ENCODE peak calls at places on chromosomes 4 and X, in five cellular contexts. U, J, W, L and G are unnamed samples.

GRCh38 chr4:53479731-53480525 is 102.5 kb downstream of the FIP1L1 start:
- DNase-seq in W (no peak), U (no peak), L (no peak), J (no peak), G (no peak)

GRCh38 chr4:680931-681645 is 6.7 kb downstream of the MYL5 start:
- DNase-seq in U (no peak), W (peak), L (peak), J (peak), G (peak)

GRCh38 chrX:9204560-9204959 is 170.6 kb upstream of the FAM9B start:
- DNase-seq in L (no peak), W (no peak), J (no peak), U (peak), G (no peak)

GRCh38 chrX:154046262-154046771 is 26.6 kb upstream of the IRAK1 start:
- DNase-seq in J (no peak), U (peak), W (peak), L (peak), G (no peak)

GRCh38 chr4:38132140-38132673 is 172.0 kb downstream of the PTTG2 start:
- DNase-seq in L (peak), J (no peak), W (no peak), U (no peak), G (no peak)

GRCh38 chrX:574355-574754 is 56.2 kb upstream of the SHOX start:
- DNase-seq in W (no peak), U (no peak), J (no peak), L (no peak), G (no peak)

GRCh38 chrX:119477812-119478232 is 9.6 kb downstream of the SLC25A5 start:
- DNase-seq in L (no peak), U (peak), W (peak), J (peak), G (no peak)

GRCh38 chr4:80301884-80302283 is 33.6 kb upstream of the CFAP299 start:
- DNase-seq in J (no peak), W (no peak), L (no peak), U (no peak), G (no peak)

GRCh38 chr4:16875487-16875886 is 23.0 kb downstream of the LDB2 start:
- DNase-seq in U (no peak), L (no peak), W (no peak), J (no peak), G (no peak)

GRCh38 chrX:20230406-20230805 is 36.3 kb downstream of the RPS6KA3 start:
- DNase-seq in W (no peak), L (no peak), U (no peak), J (no peak), G (no peak)

GRCh38 chrX:15525664-15526416 is 25.2 kb downstream of the BMX start:
- DNase-seq in U (no peak), J (no peak), W (no peak), L (no peak), G (no peak)

GRCh38 chr4:12889054-12889453 is 595.1 kb downstream of the RAB28 start:
- DNase-seq in L (no peak), U (no peak), J (no peak), W (no peak), G (no peak)
- TF ChIP-seq EP300 in L (no peak), U (no peak), J (no peak), W (no peak), G (no peak)

GRCh38 chrX:104105863-104106262 is 6.5 kb upstream of the ZCCHC18 start:
- DNase-seq in U (no peak), W (no peak), L (no peak), J (no peak), G (no peak)
- TF ChIP-seq POLR2A in U (no peak), W (no peak), L (no peak), J (no peak), G (no peak)

GRCh38 chrX:100745806-100746537 is 14.1 kb upstream of the SYTL4 start:
- DNase-seq in J (no peak), W (peak), L (peak), U (no peak), G (no peak)
- TF ChIP-seq EP300 in J (no peak), W (no peak), L (peak), U (no peak), G (no peak)

GRCh38 chrX:72347366-72347765 is 41.7 kb upstream of the CITED1 start:
- DNase-seq in J (no peak), W (no peak), U (no peak), L (no peak), G (no peak)

GRCh38 chrX:72351606-72352338 is 46.1 kb upstream of the CITED1 start:
- DNase-seq in J (no peak), W (no peak), U (no peak), L (no peak), G (peak)

GRCh38 chrX:72348247-72348979 is 42.7 kb upstream of the CITED1 start:
- DNase-seq in W (peak), L (no peak), J (no peak), U (no peak), G (no peak)

GRCh38 chrX:72346306-72346949 is 40.7 kb upstream of the CITED1 start:
- DNase-seq in J (no peak), U (no peak), L (no peak), W (no peak), G (no peak)

DNA sequence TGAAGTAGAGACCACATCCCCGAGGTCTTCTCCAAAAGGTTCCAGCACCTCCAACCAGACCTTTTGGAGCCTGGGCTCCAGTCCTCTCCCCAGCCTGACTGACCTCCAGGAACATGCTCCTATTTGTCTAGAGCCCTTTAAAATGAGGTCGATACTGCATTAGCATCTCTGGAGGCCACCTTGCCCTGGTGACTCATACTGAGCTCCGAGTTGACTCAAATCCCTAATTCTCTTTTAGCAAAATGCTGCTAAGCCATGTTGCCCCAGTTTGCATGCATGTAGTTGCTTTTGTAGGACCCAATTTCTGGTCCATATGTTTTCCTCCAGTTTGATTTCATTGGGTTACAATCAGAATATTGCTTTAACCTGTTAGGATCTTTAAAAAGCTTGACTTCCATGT is 43.5 kb upstream of the CITED1 start:
- DNase-seq in L (no peak), J (no peak), U (no peak), W (peak), G (no peak)
- TF ChIP-seq POLR2A in L (no peak), J (no peak), U (no peak), W (no peak), G (no peak)

GRCh38 chr4:141004844-141005243 is 128.4 kb downstream of the RNF150 start:
- DNase-seq in J (no peak), W (no peak), U (no peak), L (no peak), G (no peak)

GRCh38 chr4:141003193-141003592 is 130.1 kb downstream of the RNF150 start:
- DNase-seq in L (no peak), U (no peak), J (no peak), W (no peak), G (no peak)

GRCh38 chr4:141002323-141002805 is 130.9 kb downstream of the RNF150 start:
- DNase-seq in J (no peak), W (no peak), L (no peak), U (no peak), G (no peak)

GRCh38 chr4:141009931-141010330 is 123.3 kb downstream of the RNF150 start:
- DNase-seq in W (no peak), L (no peak), U (no peak), J (no peak), G (no peak)

GRCh38 chr4:141006236-141006802 is 127.0 kb downstream of the RNF150 start:
- DNase-seq in W (no peak), U (no peak), J (no peak), L (no peak), G (no peak)
- TF ChIP-seq EP300 in W (no peak), U (no peak), J (no peak), L (no peak), G (no peak)

DNA sequence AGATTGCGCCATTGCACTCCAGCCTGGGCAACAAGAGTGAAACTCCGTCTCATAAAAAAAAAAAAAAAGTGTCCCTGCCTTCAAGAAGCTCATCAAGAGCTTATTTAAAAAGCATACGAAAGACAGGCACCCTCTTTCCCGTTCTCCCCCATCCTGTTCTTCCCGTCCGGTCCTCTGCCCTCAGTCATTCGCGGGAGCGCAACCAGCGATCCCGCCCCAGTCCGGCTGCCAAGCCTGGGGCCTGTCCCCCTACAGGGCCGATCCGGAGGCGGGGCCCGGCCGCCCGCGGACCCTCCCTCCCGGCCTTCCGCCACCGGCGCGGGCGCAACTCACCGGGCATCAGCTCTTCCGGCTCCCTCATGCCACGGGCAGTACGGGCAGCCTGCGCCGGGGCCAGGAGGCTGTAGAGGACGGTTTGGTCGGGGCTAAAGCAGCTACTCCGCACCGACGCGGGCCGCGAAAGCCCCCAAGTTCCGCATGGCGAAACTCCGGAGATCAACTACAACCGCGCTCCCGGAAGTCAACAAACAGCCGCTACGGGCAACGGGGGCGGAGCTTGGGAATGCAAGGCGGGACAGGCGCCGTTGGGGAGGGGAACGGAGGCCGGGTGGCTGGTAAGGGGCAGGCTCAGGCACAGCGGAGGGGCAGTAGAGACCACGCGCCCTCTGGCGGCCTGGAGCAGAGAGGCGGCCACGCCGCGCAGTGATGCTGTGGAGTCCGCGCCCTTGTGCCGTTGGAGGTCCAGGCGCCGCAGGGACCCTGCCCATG is at the start of gene RPGR:
- DNase-seq in W (peak), J (peak), L (peak), U (peak), G (peak)
- TF ChIP-seq POLR2A in W (peak), J (no peak), L (peak), U (peak), G (peak)

GRCh38 chrX:41178201-41178600 is 93.0 kb downstream of the USP9X start:
- DNase-seq in U (no peak), W (no peak), J (no peak), L (no peak), G (no peak)

GRCh38 chrX:41176263-41176662 is 91.0 kb downstream of the USP9X start:
- DNase-seq in U (no peak), L (no peak), W (no peak), J (no peak), G (no peak)

GRCh38 chrX:41180194-41180902 is 95.1 kb downstream of the USP9X start:
- DNase-seq in J (peak), W (peak), U (peak), L (peak), G (no peak)

GRCh38 chrX:41177297-41177696 is 92.1 kb downstream of the USP9X start:
- DNase-seq in W (no peak), J (no peak), L (no peak), U (no peak), G (no peak)
- TF ChIP-seq EP300 in W (no peak), J (no peak), L (no peak), U (no peak), G (no peak)

DNA sequence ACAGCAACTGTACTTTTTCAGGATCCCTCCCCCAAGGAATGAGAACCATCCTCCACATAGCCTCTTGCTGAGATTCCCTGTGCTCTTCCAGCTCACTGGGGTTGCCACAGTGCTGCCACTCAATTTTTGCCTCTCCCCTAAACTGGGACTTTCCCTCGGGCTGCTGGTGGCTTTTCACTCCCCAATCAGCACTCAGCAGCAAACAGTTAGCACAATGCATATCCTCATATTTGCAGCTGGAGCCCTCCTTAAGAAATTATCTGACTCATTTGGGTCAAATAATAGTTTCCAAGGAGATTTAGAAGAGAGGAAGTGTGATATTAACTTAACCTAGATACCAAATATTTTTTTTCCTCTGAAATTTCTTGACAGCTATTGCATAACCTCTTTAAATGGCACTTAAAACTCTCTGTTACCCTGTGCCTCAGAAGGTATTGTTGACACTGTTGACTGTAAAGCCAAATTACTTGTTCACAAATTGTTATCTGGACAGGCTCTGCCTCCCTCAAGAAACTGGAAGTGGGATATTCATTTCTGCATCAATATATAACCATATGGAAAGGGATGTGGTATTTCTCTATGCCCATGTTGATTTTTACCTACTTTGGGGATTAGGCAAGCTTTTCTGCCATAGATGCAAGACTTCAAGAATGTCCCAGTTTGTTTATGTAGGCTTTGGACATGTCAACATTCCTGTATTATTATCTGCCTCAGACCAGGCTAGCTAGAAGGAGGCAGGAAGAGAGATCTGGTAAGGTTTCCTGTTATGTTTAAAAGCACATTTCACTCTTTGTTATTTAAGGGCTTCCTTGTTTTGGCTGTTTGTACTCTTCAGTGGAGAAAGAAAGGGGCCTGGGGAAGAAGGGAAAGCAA is 58.0 kb downstream of the SEPTIN11 start:
- DNase-seq in U (no peak), L (no peak), J (no peak), W (no peak), G (no peak)
- TF ChIP-seq POLR2A in U (no peak), L (no peak), J (no peak), W (no peak), G (no peak)